ENCODE peak calls at places on chromosome 17, in seven cellular contexts. V is MM.1S, M is ovary, Q is cardiac muscle cell, W is heart right ventricle, K is glutamatergic neuron, X is psoas muscle. T is an unnamed sample.
A peak's percentile ranks its signal among the peaks of the same experiment; 100 is the strongest.

GRCh38 chr17:47161988-47162622 is 27.0 kb downstream of the CDC27 start:
- DNase-seq in V (peak; percentile 20), M (no peak), Q (no peak), W (no peak), K (no peak), X (no peak), T (no peak)

GRCh38 chr17:41324180-41325075 is 8.9 kb upstream of the KRTAP17-1 start:
- DNase-seq in V (peak; percentile 23), M (no peak), Q (no peak), W (no peak), K (no peak), X (no peak), T (no peak)

GRCh38 chr17:47905221-47905733 is 9.2 kb downstream of the SP2 start:
- DNase-seq in V (no peak), M (peak; percentile 76), Q (peak; percentile 94), W (peak; percentile 88), K (no peak), X (peak; percentile 72), T (no peak)

GRCh38 chr17:68033636-68034451 is 1.7 kb upstream of the KPNA2 start:
- DNase-seq in V (no peak), M (no peak), Q (peak; percentile 72), W (peak; percentile 13), K (no peak), X (no peak), T (no peak)

GRCh38 chr17:66040402-66040801 is 151.5 kb downstream of the CEP112 start:
- DNase-seq in V (no peak), M (no peak), Q (no peak), W (no peak), K (no peak), X (no peak), T (peak; percentile 11)

GRCh38 chr17:8629371-8630226 is 926 bp downstream of the MYH10 start:
- DNase-seq in V (no peak), M (peak; percentile 63), Q (peak; percentile 53), W (peak; percentile 23), K (peak; percentile 58), X (peak; percentile 41), T (peak; percentile 53)

GRCh38 chr17:65071861-65072260 is 15.3 kb upstream of the GNA13 start:
- DNase-seq in V (no peak), M (no peak), Q (no peak), W (no peak), K (no peak), X (no peak), T (no peak)

GRCh38 chr17:2929881-2930533 is 133.4 kb downstream of the OR1D5 start:
- DNase-seq in V (no peak), M (no peak), Q (peak; percentile 50), W (peak; percentile 40), K (peak; percentile 86), X (no peak), T (peak; percentile 71)

GRCh38 chr17:64133546-64134215 is 3.7 kb upstream of the ERN1 start:
- DNase-seq in V (peak; percentile 80), M (no peak), Q (peak; percentile 80), W (no peak), K (no peak), X (no peak), T (peak; percentile 19)

GRCh38 chr17:44097110-44097810 is 26.2 kb downstream of the HDAC5 start:
- DNase-seq in V (no peak), M (no peak), Q (peak; percentile 54), W (peak; percentile 77), K (no peak), X (peak; percentile 71), T (no peak)

GRCh38 chr17:21278304-21279197 is 6.0 kb upstream of the MAP2K3 start:
- DNase-seq in V (peak; percentile 64), M (no peak), Q (peak; percentile 74), W (no peak), K (no peak), X (peak; percentile 60), T (no peak)

GRCh38 chr17:40443196-40443987 is at the start of gene IGFBP4:
- DNase-seq in V (peak; percentile 71), M (peak; percentile 91), Q (peak; percentile 86), W (peak; percentile 85), K (peak; percentile 83), X (peak; percentile 89), T (peak; percentile 87)

GRCh38 chr17:43431741-43432523 is 33.1 kb downstream of the ARL4D start:
- DNase-seq in V (no peak), M (no peak), Q (peak; percentile 90), W (peak; percentile 32), K (no peak), X (peak; percentile 16), T (no peak)

GRCh38 chr17:2844386-2844785 is 48.1 kb downstream of the RAP1GAP2 start:
- DNase-seq in V (no peak), M (no peak), Q (peak; percentile 21), W (no peak), K (no peak), X (no peak), T (no peak)

GRCh38 chr17:75205037-75205792 is at the start of gene NUP85:
- DNase-seq in V (peak; percentile 91), M (peak; percentile 95), Q (peak; percentile 96), W (peak; percentile 95), K (peak; percentile 97), X (peak; percentile 95), T (peak; percentile 95)
- TF ChIP-seq CTCF in V (no peak), M (no peak), Q (no peak), W (no peak), K (no peak), X (no peak), T (no peak)

DNA sequence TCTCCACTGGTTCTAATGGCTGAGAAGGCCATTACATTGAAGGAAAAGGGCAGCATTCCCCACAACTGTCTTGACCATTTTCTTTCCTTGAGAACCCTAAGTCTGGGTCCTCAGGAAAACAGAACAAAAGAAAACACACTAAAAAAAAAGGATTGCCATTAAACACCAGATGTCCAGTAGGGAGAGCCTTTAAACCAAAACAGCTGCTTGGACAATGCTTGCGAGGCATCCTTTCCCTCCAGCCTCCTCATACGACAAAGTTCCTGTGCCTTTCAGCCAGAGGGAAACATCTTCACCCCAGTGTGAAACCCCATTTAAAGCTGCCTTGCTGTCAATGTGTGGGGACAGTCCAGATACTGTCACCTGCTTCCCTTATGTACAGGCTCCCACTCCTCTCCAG is 74.3 kb downstream of the MMD start:
- DNase-seq in V (no peak), M (no peak), Q (no peak), W (no peak), K (no peak), X (no peak), T (no peak)
- TF ChIP-seq CTCF in V (no peak), M (no peak), Q (no peak), W (no peak), K (no peak), X (no peak), T (no peak)

GRCh38 chr17:57892146-57892819 is 42.4 kb upstream of the MRPS23 start:
- DNase-seq in V (peak; percentile 73), M (peak; percentile 86), Q (peak; percentile 94), W (peak; percentile 87), K (peak; percentile 93), X (peak; percentile 90), T (peak; percentile 88)

GRCh38 chr17:57894848-57895247 is 45.0 kb upstream of the MRPS23 start:
- DNase-seq in V (no peak), M (no peak), Q (no peak), W (no peak), K (no peak), X (no peak), T (no peak)

GRCh38 chr17:57890857-57891232 is 41.0 kb upstream of the MRPS23 start:
- DNase-seq in V (no peak), M (no peak), Q (no peak), W (peak; percentile 59), K (no peak), X (no peak), T (no peak)

GRCh38 chr17:57895382-57896060 is 45.7 kb upstream of the MRPS23 start:
- DNase-seq in V (no peak), M (peak; percentile 59), Q (no peak), W (peak; percentile 74), K (no peak), X (no peak), T (no peak)

DNA sequence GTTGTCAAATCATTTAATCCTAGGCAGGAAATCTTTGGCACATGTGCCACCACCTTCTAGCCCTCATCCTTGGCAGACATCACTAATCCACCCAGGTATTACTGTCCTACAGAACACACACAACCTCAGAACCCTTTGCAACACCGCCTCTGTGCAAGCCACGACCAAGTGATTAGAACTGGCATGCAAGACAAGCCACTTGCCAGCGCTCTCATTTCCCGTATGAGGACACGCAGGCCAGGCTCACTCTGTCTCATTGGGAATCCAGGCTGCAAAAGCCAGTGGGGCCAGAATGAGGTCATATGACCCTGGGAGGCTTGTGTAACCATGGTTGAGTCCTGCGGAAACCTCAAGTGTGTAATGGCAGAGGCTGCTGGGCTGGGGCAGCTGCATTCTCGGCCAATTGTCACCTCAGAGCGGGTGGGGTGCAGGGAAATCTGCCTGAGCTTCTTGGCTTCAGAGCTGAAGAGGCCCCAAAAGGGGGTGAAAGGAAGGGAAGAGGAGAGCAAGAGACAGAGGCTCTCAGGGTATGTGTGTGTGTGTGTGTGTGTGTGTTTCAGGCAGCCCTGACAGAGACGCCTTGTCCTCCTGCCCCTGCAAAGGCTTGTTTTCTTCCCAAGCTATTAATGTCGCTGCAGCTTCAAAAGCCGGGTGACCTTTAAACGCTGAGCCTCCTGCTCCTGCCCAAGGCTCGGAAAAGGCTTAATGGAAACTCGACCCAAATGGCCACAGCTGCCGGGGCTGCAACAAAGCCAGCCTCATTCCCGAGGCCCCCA is 43.2 kb upstream of the MRPS23 start:
- DNase-seq in V (no peak), M (peak; percentile 68), Q (peak; percentile 99), W (peak; percentile 94), K (peak; percentile 53), X (peak; percentile 93), T (peak; percentile 39)
- TF ChIP-seq CTCF in V (no peak), M (no peak), Q (no peak), W (no peak), K (peak; percentile 21), X (no peak), T (peak; percentile 9)

DNA sequence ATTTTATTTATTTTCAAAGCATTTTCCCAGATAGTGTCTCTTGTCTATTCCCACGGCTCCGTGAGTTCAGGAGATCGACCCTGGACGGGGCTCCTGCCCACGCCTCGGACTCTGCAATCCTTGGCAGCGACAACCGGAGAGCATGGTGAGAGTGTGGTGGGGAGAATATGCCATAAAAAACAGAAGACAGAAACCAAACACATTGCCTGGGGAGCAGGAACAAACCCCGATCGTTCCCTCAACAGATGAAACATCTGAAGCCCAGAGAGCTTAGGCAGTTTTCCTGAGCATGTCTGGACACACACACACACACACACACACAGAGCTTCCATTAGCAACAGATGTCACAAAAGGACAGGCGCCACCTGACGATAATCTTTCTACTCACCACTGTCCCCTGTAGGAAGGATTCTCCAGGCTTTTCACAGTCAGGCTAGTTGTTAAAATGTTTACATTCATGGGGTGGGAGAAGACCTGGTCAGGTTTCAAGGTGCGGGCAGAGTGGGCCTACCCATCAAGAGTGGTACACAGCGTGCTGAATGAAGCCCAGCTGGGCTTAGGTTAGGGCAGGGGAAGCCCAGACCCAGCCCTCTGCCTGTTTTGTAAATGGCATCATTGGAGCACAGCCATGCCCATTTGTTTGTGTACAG is 230.4 kb upstream of the TNRC6C start:
- DNase-seq in V (no peak), M (no peak), Q (peak; percentile 14), W (peak; percentile 73), K (no peak), X (peak; percentile 53), T (no peak)
- TF ChIP-seq CTCF in V (no peak), M (no peak), Q (peak; percentile 4), W (peak; percentile 28), K (no peak), X (peak; percentile 31), T (no peak)

T was measured in nephron progenitor cell.